ENCODE peak calls at places on chromosomes 2 and 18, in four cellular contexts. C is cardiac fibroblast, D is left ventricle myocardium inferior, A is dorsolateral prefrontal cortex. V is an unnamed sample.

GRCh38 chr18:49398331-49398730 is 62.1 kb downstream of the DYM start:
- DNase-seq in C (no peak), D (no peak), A (no peak), V (no peak)

GRCh38 chr18:54254265-54254758 is 15.0 kb upstream of the POLI start:
- DNase-seq in C (peak), D (no peak), A (no peak), V (no peak)

GRCh38 chr2:177029501-177029900 is 183.1 kb upstream of the HNRNPA3 start:
- DNase-seq in C (no peak), D (no peak), A (no peak), V (no peak)

GRCh38 chr2:15784886-15785801 is 155.2 kb upstream of the MYCN start:
- DNase-seq in C (no peak), D (no peak), A (no peak), V (no peak)

GRCh38 chr18:26491194-26491816 is 57.0 kb downstream of the KCTD1 start:
- DNase-seq in C (no peak), D (no peak), A (no peak), V (no peak)

GRCh38 chr18:35029770-35030169 is 11.4 kb upstream of the MAPRE2 start:
- DNase-seq in C (peak), D (no peak), A (no peak), V (no peak)

GRCh38 chr2:233328922-233329321 is 21.3 kb downstream of the SAG start:
- DNase-seq in C (no peak), D (no peak), A (no peak), V (no peak)

GRCh38 chr18:48249841-48250240 is 159.3 kb downstream of the ZBTB7C start:
- DNase-seq in C (no peak), D (no peak), A (no peak), V (no peak)

GRCh38 chr2:134450114-134450513 is 196.2 kb downstream of the MGAT5 start:
- DNase-seq in C (no peak), D (no peak), A (no peak), V (no peak)

GRCh38 chr2:121135168-121135853 is 149.7 kb downstream of the TFCP2L1 start:
- DNase-seq in C (no peak), D (no peak), A (no peak), V (no peak)

GRCh38 chr2:151438506-151438905 is 28.8 kb downstream of the RIF1 start:
- DNase-seq in C (no peak), D (no peak), A (no peak), V (no peak)

GRCh38 chr2:151439127-151439526 is 29.4 kb downstream of the RIF1 start:
- DNase-seq in C (no peak), D (no peak), A (no peak), V (no peak)

GRCh38 chr2:151437630-151438029 is 27.9 kb downstream of the RIF1 start:
- DNase-seq in C (peak), D (no peak), A (no peak), V (no peak)
- TF ChIP-seq CTCF in C (peak), D (peak), A (peak), V (peak)

DNA sequence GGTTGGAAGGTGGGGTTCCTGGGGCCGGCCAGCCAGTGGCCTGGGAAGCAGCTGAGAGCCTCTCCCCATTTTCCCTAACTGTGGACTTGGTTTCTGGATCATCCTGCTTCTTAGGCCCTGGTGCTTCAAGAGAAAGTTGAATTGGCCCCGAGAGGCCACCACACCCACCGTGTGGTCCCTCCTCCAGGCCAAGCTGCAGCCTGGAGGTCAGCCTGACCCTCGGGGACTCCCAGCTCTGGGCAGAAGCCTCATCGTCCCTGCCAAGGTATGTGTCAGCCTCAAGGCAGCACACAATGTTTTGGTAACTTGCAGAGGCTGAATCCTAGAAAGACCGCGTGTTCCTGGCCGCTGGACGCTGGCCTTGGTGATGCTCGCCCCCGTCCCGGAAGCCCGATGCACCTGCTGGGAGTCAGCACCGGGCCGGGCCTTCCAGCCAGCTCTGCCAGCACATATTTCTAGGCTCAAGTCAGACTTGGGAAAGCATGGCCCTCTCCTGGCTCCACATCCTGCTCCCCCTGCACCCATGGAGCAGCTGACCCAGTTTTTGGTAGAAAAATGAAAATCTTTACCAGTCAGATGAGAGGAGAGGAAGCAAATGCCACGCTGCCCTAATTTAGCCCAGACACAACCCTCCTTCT is 72.6 kb downstream of the ACTR2 start:
- DNase-seq in C (peak), D (peak), A (no peak), V (no peak)
- H3K4me3 ChIP-seq in C (no peak), D (peak), A (peak), V (no peak)

GRCh38 chr2:49490710-49491109 is 336.4 kb upstream of the FSHR start:
- DNase-seq in C (peak), D (no peak), A (no peak), V (no peak)
- TF ChIP-seq CTCF in C (peak), D (peak), A (peak), V (peak)

GRCh38 chr2:62459106-62459505 is 46.9 kb downstream of the TMEM17 start:
- DNase-seq in C (no peak), D (no peak), A (no peak), V (no peak)
- H3K4me3 ChIP-seq in C (no peak), D (no peak), A (no peak), V (no peak)

DNA sequence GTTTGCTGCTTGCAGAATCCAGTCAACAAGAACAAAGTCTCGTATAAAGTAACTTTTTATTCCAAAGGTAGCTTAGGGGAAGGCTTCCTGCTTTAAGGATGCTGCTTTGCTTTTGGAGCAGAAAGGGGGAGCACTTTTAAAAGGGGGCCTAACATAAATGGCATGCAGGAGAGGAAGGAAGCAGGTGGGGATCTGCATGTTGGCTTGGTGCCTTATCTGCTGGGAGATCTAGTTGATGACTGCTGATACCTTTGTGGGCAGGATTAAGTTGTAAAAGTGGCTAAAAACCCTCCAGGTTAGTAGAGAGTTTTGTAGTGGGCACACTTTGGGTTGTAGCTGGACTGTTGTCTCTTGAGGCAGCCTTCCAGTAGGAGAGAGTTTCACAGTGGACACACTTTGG is 22.5 kb downstream of the UBR3 start:
- DNase-seq in C (no peak), D (no peak), A (no peak), V (no peak)
- TF ChIP-seq CTCF in C (no peak), D (no peak), A (no peak), V (no peak)

GRCh38 chr2:66445781-66446177 is 10.9 kb downstream of the MEIS1 start:
- DNase-seq in C (peak), D (no peak), A (no peak), V (no peak)
- H3K4me3 ChIP-seq in C (peak), D (peak), A (no peak), V (no peak)

DNA sequence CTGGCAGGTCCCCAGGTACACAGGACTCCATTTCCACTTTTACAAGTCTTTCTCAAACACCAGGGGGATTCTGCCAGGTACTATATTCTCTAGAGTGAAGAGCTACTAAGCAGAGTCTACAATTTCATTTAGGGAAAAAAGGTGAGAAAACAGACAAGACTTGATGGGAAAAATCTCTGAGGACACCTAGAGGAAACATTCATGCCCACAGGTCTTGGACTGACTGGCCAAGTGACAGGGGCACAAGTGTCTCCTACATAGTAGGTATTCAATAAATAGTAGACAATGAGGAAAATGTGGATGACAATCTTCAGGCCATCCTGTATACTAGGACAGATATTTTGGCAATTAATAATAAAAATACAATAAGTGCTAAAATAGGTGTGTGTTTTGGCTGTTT is 228.6 kb downstream of the CLIP4 start:
- DNase-seq in C (no peak), D (no peak), A (no peak), V (no peak)
- TF ChIP-seq CTCF in C (no peak), D (no peak), A (no peak), V (no peak)